ENCODE peak calls at places on chromosomes 1 and 21, in four cellular contexts. A, G, U and E are unnamed samples.

GRCh38 chr1:151998611-151999362 is 5.1 kb upstream of the S100A10 start:
- DNase-seq in G (no peak), A (no peak), U (no peak), E (no peak)

GRCh38 chr1:152107289-152107983 is 7.8 kb downstream of the TCHH start:
- DNase-seq in G (no peak), A (peak), U (no peak), E (no peak)

GRCh38 chr1:6948861-6949260 is 163.6 kb downstream of the CAMTA1 start:
- DNase-seq in A (no peak), U (no peak), G (no peak), E (no peak)

GRCh38 chr1:219308367-219308766 is 134.7 kb downstream of the LYPLAL1 start:
- DNase-seq in U (no peak), A (no peak), G (no peak), E (no peak)

GRCh38 chr1:1677718-1678580 is 14.6 kb downstream of the SLC35E2B start:
- DNase-seq in G (peak), U (no peak), A (no peak), E (no peak)

GRCh38 chr1:228416217-228416971 is at the start of gene TRIM17:
- DNase-seq in U (peak), G (no peak), A (peak), E (no peak)

GRCh38 chr1:86423473-86423872 is 498 bp upstream of the CLCA2 start:
- DNase-seq in U (no peak), G (no peak), A (no peak), E (no peak)

GRCh38 chr1:173163209-173163608 is 43.9 kb downstream of the TNFSF4 start:
- DNase-seq in G (no peak), A (no peak), U (no peak), E (no peak)

GRCh38 chr1:157019457-157019856 is 26.1 kb downstream of the ARHGEF11 start:
- DNase-seq in U (no peak), A (no peak), G (no peak), E (no peak)

GRCh38 chr1:218585565-218586184 is 240.5 kb downstream of the TGFB2 start:
- DNase-seq in A (peak), U (no peak), G (no peak), E (peak)

GRCh38 chr1:183864611-183865010 is 59.7 kb downstream of the RGL1 start:
- DNase-seq in U (no peak), A (no peak), G (no peak), E (no peak)

GRCh38 chr1:153774780-153775431 is at the start of gene SLC27A3:
- DNase-seq in U (no peak), A (peak), G (no peak), E (peak)

GRCh38 chr1:233971753-233972152 is 67.3 kb downstream of the SLC35F3 start:
- DNase-seq in G (no peak), A (no peak), U (no peak), E (no peak)

GRCh38 chr1:107220036-107220435 is 79.2 kb downstream of the NTNG1 start:
- DNase-seq in G (no peak), A (no peak), U (no peak), E (no peak)

GRCh38 chr21:34983680-34984086 is 65.4 kb downstream of the RUNX1 start:
- DNase-seq in G (no peak), U (no peak), A (no peak), E (no peak)

GRCh38 chr1:179121159-179121938 is 39.5 kb downstream of the TOR3A start:
- DNase-seq in G (no peak), A (peak), U (peak), E (peak)

GRCh38 chr1:116168277-116169032 is 57.3 kb downstream of the MAB21L3 start:
- DNase-seq in U (no peak), G (no peak), A (peak), E (peak)

GRCh38 chr1:229229721-229230135 is 41.2 kb upstream of the RAB4A start:
- DNase-seq in U (peak), A (no peak), G (no peak), E (no peak)

GRCh38 chr1:66325594-66326380 is 208.2 kb upstream of the SGIP1 start:
- DNase-seq in U (no peak), A (no peak), G (no peak), E (no peak)

GRCh38 chr1:29687166-29687565 is 450.8 kb downstream of the PTPRU start:
- DNase-seq in U (no peak), G (no peak), A (no peak), E (no peak)

DNA sequence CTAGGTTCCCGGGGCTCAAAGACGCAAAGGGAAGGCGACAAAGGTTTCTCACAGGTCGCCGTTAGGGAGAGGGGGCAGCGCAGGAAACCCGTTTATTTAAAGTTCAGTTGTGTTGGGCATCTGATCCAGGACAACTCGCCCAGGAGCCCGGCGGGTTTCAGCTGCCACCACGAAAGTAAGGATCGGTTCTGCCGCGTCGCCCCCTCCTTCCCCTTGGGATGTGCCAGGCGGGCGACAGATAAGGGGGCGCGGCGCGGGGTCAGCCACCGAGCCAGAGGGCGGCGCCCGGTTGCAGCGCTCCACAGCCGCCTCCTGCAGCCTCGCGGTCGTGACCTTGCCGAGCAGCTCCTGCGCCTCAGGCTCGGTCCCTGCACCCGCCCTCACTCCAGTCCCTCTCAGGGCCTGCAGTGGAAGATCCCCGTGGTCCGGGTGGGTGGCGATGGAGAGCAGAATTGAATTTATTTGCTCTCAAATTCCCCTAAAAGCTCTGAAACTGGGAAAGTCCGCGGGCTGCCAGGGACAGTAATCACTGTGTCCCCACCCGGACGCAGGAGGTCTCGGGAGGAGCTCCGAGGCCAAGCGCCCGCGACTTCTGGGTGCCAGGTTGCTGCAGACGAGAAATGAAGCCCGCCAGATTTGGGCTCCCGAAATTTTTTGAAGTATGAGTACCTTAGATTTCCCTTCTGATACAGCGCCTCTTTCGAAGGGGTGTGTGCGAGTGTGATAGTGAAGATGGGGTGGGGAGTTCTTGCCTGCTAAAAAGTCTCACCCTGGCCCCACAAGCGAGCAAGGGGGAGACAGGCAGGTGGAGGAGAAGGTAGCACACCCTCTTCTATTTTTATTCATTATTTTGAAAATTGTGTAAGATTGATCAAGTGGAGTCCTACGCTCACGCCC is 28.4 kb upstream of the NFIA start:
- DNase-seq in U (no peak), A (no peak), G (no peak), E (no peak)
- TF ChIP-seq SUZ12 in U (no peak), A (peak), G (peak), E (no peak)

GRCh38 chr1:227155688-227156087 is 162.6 kb downstream of the CDC42BPA start:
- DNase-seq in G (no peak), A (no peak), U (no peak), E (no peak)

GRCh38 chr1:227155004-227155403 is 163.3 kb downstream of the CDC42BPA start:
- DNase-seq in U (no peak), G (no peak), A (no peak), E (no peak)

GRCh38 chr1:227152525-227152924 is 165.8 kb downstream of the CDC42BPA start:
- DNase-seq in A (no peak), U (no peak), G (no peak), E (no peak)
- TF ChIP-seq SUZ12 in A (no peak), U (no peak), G (no peak), E (no peak)

GRCh38 chr1:221439008-221439733 is 302.7 kb downstream of the DUSP10 start:
- DNase-seq in U (no peak), A (no peak), G (peak), E (no peak)
- TF ChIP-seq SUZ12 in U (no peak), A (no peak), G (no peak), E (no peak)

DNA sequence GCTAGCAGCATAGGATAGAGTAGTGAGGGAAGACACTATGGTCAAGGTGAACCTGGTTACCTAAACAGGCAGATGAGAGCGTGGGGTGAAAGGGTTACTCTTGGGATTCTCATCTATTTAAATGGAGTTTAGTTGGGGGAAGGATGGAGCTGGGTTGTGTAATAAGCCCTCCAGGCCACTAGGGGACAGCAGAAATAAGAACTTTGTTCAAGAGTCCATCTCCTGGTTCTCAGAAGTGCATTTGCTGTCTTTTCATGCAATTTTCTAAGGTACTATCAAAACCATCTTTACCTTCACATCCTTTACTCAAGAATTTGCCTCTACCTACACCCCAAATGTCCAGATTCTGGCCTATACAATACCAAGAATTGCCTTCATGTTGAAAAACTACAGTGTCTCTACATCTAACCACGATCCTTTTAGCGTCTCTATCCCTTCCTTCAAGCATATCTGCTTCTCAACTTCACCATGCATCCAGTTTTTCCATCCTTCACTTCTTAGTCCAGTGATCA is 28.0 kb downstream of the SLAMF1 start:
- DNase-seq in U (no peak), G (no peak), A (no peak), E (peak)
- TF ChIP-seq SUZ12 in U (no peak), G (no peak), A (no peak), E (no peak)

GRCh38 chr1:209323743-209324142 is 259.8 kb upstream of the CAMK1G start:
- DNase-seq in A (no peak), U (no peak), G (no peak), E (no peak)
- TF ChIP-seq SUZ12 in A (no peak), U (no peak), G (no peak), E (no peak)

GRCh38 chr1:68600049-68600661 is 103.3 kb upstream of the DEPDC1 start:
- DNase-seq in G (no peak), A (peak), U (peak), E (peak)
- TF ChIP-seq SUZ12 in G (no peak), A (no peak), U (no peak), E (no peak)

DNA sequence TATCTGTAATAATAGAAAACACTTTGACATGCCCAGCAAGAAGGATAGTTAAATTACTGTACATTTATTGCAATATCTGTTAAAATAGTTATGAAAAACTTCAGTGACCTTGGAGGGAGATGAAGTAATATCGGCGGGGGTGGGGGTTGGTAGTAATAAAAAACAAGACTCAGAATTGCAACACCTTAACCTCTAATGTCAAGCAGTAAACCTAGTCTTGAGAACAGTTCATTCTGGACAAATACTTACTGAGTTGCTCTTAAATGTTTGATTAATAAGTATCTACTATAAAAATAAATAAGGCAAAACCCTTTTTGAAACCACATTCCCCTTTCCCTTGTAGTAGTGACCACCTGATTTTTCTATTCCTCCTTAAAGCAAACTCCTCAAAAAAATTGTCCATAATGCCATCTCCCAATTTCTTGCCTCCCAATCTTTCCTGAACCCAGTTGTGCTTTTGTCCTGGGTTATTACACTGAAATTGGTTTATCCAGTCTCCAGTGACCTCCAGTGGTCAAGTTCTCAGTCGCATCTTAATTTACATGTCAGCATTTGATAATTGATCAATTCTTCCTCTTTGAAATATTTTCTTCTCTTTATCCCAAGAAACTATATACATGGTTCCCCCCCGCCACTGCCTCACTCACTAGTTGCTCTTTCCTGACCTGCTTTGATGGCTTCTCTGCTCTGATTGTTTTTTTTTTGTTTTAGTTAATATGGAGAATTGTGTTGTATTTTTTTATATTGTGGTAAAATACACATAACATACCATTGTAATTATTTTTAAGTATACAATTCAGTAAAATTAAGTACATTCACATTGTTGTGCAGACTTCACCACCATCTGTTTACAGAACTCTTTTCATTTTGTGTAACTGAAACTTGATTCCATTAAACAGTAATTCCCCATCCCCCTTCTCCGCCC is 36.8 kb downstream of the RAP1A start:
- DNase-seq in A (peak), G (no peak), U (peak), E (peak)
- TF ChIP-seq SUZ12 in A (no peak), G (no peak), U (no peak), E (no peak)

GRCh38 chr1:119626841-119627240 is 21.2 kb downstream of the ZNF697 start:
- DNase-seq in U (no peak), A (no peak), G (no peak), E (peak)
- TF ChIP-seq SUZ12 in U (no peak), A (no peak), G (no peak), E (no peak)

GRCh38 chr1:33132549-33132948 is 49.3 kb downstream of the TRIM62 start:
- DNase-seq in G (no peak), A (no peak), U (no peak), E (no peak)
- TF ChIP-seq SUZ12 in G (no peak), A (no peak), U (no peak), E (no peak)